ENCODE peak calls at places on chromosomes 4 and X, in five cellular contexts. K, Q, E, O and S are unnamed samples.

GRCh38 chr4:25926473-25926872 is 12.5 kb downstream of the SMIM20 start:
- DNase-seq in O (no peak), K (no peak), Q (no peak), E (no peak), S (no peak)

GRCh38 chr4:186936496-186937375 is 213.1 kb upstream of the FAT1 start:
- DNase-seq in E (peak; percentile 95), O (no peak), Q (no peak), K (no peak), S (no peak)

GRCh38 chrX:69158166-69159040 is 6.8 kb downstream of the PJA1 start:
- DNase-seq in Q (no peak), E (peak; percentile 23), O (no peak), K (no peak), S (peak; percentile 69)

GRCh38 chr4:85127653-85128052 is 161.2 kb upstream of the WDFY3 start:
- DNase-seq in E (peak; percentile 34), Q (no peak), O (peak; percentile 62), K (no peak), S (peak; percentile 82)

GRCh38 chr4:131366724-131367123 is 1782.4 kb upstream of the PCDH10 start:
- DNase-seq in E (no peak), K (no peak), Q (no peak), O (no peak), S (no peak)

GRCh38 chr4:41212221-41213203 is 1.8 kb downstream of the APBB2 start:
- DNase-seq in E (peak; percentile 64), K (peak; percentile 70), O (no peak), Q (peak; percentile 22), S (peak; percentile 16)

GRCh38 chrX:17968367-17968766 is 107.3 kb upstream of the RAI2 start:
- DNase-seq in K (no peak), E (no peak), Q (no peak), O (no peak), S (no peak)

GRCh38 chrX:13287816-13288215 is 32.0 kb downstream of the ATXN3L start:
- DNase-seq in E (no peak), Q (no peak), O (no peak), K (no peak), S (no peak)

GRCh38 chr4:82891728-82892466 is 944 bp upstream of the SEC31A start:
- DNase-seq in K (no peak), E (no peak), O (no peak), Q (no peak), S (no peak)

GRCh38 chr4:6829077-6829476 is 46.5 kb downstream of the KIAA0232 start:
- DNase-seq in Q (no peak), O (no peak), E (no peak), K (no peak), S (no peak)

GRCh38 chrX:118420462-118420861 is 74.6 kb downstream of the WDR44 start:
- DNase-seq in Q (no peak), E (no peak), O (no peak), K (no peak), S (no peak)

GRCh38 chr4:120454788-120455187 is 388.1 kb upstream of the MAD2L1 start:
- DNase-seq in O (no peak), Q (no peak), E (peak; percentile 13), K (no peak), S (no peak)

GRCh38 chrX:72272868-72273267 is 4.2 kb downstream of the RPS4X start:
- DNase-seq in E (no peak), Q (no peak), K (no peak), O (no peak), S (no peak)

GRCh38 chr4:98710831-98711230 is 52.4 kb upstream of the TSPAN5 start:
- DNase-seq in O (no peak), Q (no peak), E (no peak), K (no peak), S (no peak)

GRCh38 chr4:8201341-8201781 is 2.3 kb downstream of the SH3TC1 start:
- DNase-seq in K (peak; percentile 45), Q (no peak), E (no peak), O (no peak), S (no peak)

GRCh38 chr4:190019023-190019858 is 7.8 kb downstream of the FRG2 start:
- DNase-seq in K (no peak), E (no peak), Q (no peak), O (peak; percentile 68), S (no peak)

GRCh38 chr4:190017357-190018200 is 9.5 kb downstream of the FRG2 start:
- DNase-seq in Q (no peak), O (peak; percentile 61), K (no peak), E (no peak), S (no peak)

GRCh38 chr4:190016369-190017289 is 10.4 kb downstream of the FRG2 start:
- DNase-seq in O (peak; percentile 56), K (no peak), Q (no peak), E (no peak), S (no peak)

GRCh38 chr4:190018201-190018920 is 8.7 kb downstream of the FRG2 start:
- DNase-seq in O (no peak), E (no peak), K (no peak), Q (no peak), S (no peak)

DNA sequence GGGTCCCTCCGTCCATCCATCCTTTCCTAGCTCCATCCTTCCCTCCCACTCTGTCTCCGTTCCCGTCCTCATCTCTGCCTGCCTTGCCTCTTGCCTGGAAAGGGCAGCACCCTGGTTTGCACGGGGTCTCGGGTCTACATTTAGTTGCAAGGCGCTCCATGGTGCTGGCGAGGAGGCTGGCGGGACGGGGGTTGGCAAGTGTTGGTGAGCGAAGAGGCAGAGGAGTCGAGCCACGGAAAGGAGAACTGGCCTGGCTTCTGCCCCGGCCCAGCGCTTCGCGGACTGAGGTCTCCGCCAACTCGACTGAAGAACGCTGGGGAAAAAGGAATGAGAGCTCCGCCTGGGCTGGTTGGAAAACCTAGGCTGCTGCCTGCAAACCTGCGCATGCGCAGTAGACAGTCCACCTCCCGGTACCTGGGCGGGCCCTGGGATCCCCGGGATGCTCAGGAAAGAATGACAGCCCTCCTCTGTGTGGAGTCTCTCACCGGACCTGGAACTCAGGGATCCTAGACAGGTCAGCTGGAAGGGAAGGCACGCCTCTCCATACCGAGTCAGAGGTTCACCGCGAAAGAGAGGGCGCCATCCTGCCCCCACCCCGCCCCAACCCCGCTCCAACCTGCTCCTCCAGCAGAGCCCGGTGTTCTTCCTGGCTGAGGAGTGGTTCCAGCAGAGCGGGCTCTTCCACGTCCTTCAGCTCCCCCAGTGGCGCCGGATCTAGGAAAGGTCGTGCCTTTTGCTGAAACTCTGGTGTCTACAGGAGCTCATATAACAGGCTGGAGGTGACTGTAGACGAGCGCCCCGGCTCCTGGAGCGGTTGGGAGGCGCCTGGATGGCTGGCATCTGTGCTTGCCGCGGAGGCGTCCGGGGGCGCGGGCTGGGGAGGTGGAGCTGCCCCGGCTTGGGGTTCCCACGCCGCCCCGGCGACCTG is 6.0 kb downstream of the FRG2 start:
- DNase-seq in Q (peak; percentile 51), E (peak; percentile 24), O (peak; percentile 92), K (no peak), S (no peak)
- TF ChIP-seq SUZ12 in Q (peak; percentile 33), E (no peak), O (no peak), K (no peak), S (no peak)

GRCh38 chr4:163681208-163681821 is 186.8 kb downstream of the TMA16 start:
- DNase-seq in Q (peak; percentile 33), E (peak; percentile 35), K (no peak), O (no peak), S (peak; percentile 28)
- TF ChIP-seq SUZ12 in Q (no peak), E (no peak), K (no peak), O (no peak), S (no peak)

GRCh38 chr4:2252530-2252924 is 9.4 kb downstream of the MXD4 start:
- DNase-seq in O (no peak), Q (no peak), K (no peak), E (no peak), S (no peak)
- TF ChIP-seq SUZ12 in O (no peak), Q (no peak), K (no peak), E (no peak), S (no peak)

GRCh38 chrX:107454302-107454701 is 4.8 kb downstream of the FRMPD3 start:
- DNase-seq in E (no peak), O (no peak), K (no peak), Q (no peak), S (no peak)
- TF ChIP-seq SUZ12 in E (no peak), O (no peak), K (no peak), Q (no peak), S (no peak)

GRCh38 chrX:63967541-63967940 is 182.5 kb upstream of the ARHGEF9 start:
- DNase-seq in K (no peak), O (no peak), Q (no peak), E (no peak), S (no peak)

GRCh38 chrX:63959975-63960374 is 175.0 kb upstream of the ARHGEF9 start:
- DNase-seq in Q (peak; percentile 46), E (no peak), O (no peak), K (no peak), S (no peak)

GRCh38 chrX:63958134-63958865 is 173.3 kb upstream of the ARHGEF9 start:
- DNase-seq in E (no peak), O (no peak), Q (no peak), K (no peak), S (no peak)

GRCh38 chrX:63963382-63963781 is 178.4 kb upstream of the ARHGEF9 start:
- DNase-seq in O (no peak), E (no peak), Q (no peak), K (no peak), S (no peak)

DNA sequence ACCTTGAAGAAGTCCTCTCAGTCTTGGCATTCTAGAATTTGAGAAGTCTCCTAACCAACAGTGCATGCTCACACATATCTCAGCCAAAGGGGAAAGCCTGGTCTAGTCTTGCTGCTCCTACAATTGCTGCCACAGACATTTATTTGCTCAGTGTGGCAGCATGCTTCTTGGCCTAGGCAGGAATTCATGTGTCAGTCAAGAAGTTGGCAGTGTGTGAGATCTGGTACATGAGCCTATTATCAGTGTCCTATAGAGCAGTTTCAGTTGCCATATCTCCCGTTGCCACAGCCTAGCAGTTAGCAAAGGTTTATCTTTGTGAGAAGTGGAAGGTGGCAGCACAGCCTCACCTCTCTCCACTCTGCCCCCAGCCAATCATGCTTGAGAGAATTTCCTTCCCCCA is 176.9 kb upstream of the ARHGEF9 start:
- DNase-seq in K (no peak), O (no peak), E (no peak), Q (no peak), S (no peak)
- TF ChIP-seq SUZ12 in K (no peak), O (no peak), E (no peak), Q (no peak), S (no peak)

DNA sequence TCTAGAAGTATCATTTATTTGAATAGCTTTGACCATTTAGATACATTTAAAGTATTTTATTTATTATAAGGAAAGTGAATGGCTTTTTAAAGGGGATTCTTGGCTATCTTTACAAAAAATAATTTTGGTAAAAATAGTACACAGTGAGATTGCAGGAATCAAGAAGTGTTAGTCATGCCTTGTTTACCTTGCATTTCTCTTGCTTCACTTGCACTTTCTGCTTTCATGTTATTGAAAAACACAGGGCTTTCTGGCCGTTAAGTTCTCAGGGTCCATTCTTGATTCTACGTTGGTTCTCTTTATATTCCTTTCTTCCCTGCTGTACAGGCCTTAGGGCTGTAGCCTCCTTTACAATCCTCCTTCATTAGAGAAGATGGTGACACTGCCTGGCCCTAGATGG is 21.8 kb upstream of the SEC24D start:
- DNase-seq in O (no peak), K (no peak), E (no peak), Q (no peak), S (no peak)
- TF ChIP-seq SUZ12 in O (no peak), K (no peak), E (no peak), Q (no peak), S (no peak)